ENCODE peak calls at places on chromosomes 1 and 21, in four cellular contexts. I is IMR-90, G is K562, Z is GM12878. C is an unnamed sample.

GRCh38 chr1:27257155-27257554 is 22.7 kb downstream of the WDTC1 start:
- DNase-seq in I (peak; percentile 44), G (no peak), Z (no peak), C (no peak)

GRCh38 chr1:230058619-230059018 is 8.4 kb upstream of the GALNT2 start:
- DNase-seq in I (no peak), G (no peak), Z (no peak), C (no peak)

GRCh38 chr1:241356519-241357365 is at the start of gene RGS7:
- DNase-seq in I (peak; percentile 41), G (no peak), Z (no peak), C (peak; percentile 60)

GRCh38 chr1:154213274-154213673 is 7.1 kb upstream of the CFAP141 start:
- DNase-seq in I (peak; percentile 86), G (no peak), Z (no peak), C (no peak)

GRCh38 chr1:1922782-1923680 is 4.0 kb upstream of the TMEM52 start:
- DNase-seq in I (no peak), G (peak; percentile 50), Z (no peak), C (no peak)

GRCh38 chr1:81547261-81547911 is 253.3 kb upstream of the ADGRL2 start:
- DNase-seq in I (no peak), G (no peak), Z (no peak), C (no peak)

GRCh38 chr1:21869620-21870121 is 57.6 kb downstream of the LDLRAD2 start:
- DNase-seq in I (peak; percentile 83), G (no peak), Z (no peak), C (peak; percentile 87)

GRCh38 chr1:154418062-154418897 is 13.1 kb downstream of the IL6R start:
- DNase-seq in I (no peak), G (no peak), Z (no peak), C (peak; percentile 47)

GRCh38 chr1:156664949-156665411 is 12.2 kb downstream of the NES start:
- DNase-seq in I (no peak), G (no peak), Z (no peak), C (no peak)

GRCh38 chr1:34984435-34985062 is 598 bp downstream of the TMEM35B start:
- DNase-seq in I (peak; percentile 33), G (peak; percentile 65), Z (no peak), C (peak; percentile 46)

GRCh38 chr1:200364831-200365230 is 45.0 kb downstream of the ZNF281 start:
- DNase-seq in I (peak; percentile 61), G (no peak), Z (no peak), C (no peak)

GRCh38 chr1:147167361-147167760 is 4.9 kb downstream of the PRKAB2 start:
- DNase-seq in I (peak; percentile 96), G (no peak), Z (no peak), C (no peak)

GRCh38 chr1:156661932-156662587 is 15.1 kb downstream of the NES start:
- DNase-seq in I (peak; percentile 60), G (no peak), Z (no peak), C (no peak)

GRCh38 chr1:240652554-240652953 is 40.6 kb upstream of the GREM2 start:
- DNase-seq in I (no peak), G (no peak), Z (no peak), C (no peak)

GRCh38 chr1:18565321-18565720 is 65.3 kb upstream of the PAX7 start:
- DNase-seq in I (no peak), G (no peak), Z (no peak), C (no peak)

GRCh38 chr1:194755241-194755953 is 1569.0 kb upstream of the B3GALT2 start:
- DNase-seq in I (peak; percentile 6), G (no peak), Z (no peak), C (no peak)

GRCh38 chr1:182193908-182194550 is 132.5 kb upstream of the ZNF648 start:
- DNase-seq in I (peak; percentile 31), G (no peak), Z (no peak), C (no peak)

GRCh38 chr1:231750818-231751623 is 124.4 kb downstream of the DISC1 start:
- DNase-seq in I (no peak), G (no peak), Z (no peak), C (no peak)

GRCh38 chr1:89986020-89986419 is 8.9 kb upstream of the ZNF326 start:
- DNase-seq in I (no peak), G (peak; percentile 32), Z (no peak), C (peak; percentile 23)

GRCh38 chr1:172662464-172663109 is 3.7 kb downstream of the FASLG start:
- DNase-seq in I (peak; percentile 86), G (no peak), Z (peak; percentile 55), C (peak; percentile 11)

GRCh38 chr1:9628541-9629444 is 22.7 kb upstream of the PIK3CD start:
- DNase-seq in I (no peak), G (no peak), Z (peak; percentile 72), C (no peak)

GRCh38 chr21:25964009-25964408 is 206.6 kb downstream of the APP start:
- DNase-seq in I (no peak), G (no peak), Z (no peak), C (peak; percentile 93)

GRCh38 chr1:116677474-116678062 is 10.0 kb upstream of the IGSF3 start:
- DNase-seq in I (no peak), G (no peak), Z (no peak), C (no peak)

GRCh38 chr1:24745711-24746582 is 700 bp downstream of the CLIC4 start:
- DNase-seq in I (peak; percentile 66), G (peak; percentile 69), Z (no peak), C (peak; percentile 66)

GRCh38 chr1:29243863-29244185 is 7.5 kb downstream of the PTPRU start:
- DNase-seq in I (peak; percentile 89), G (no peak), Z (no peak), C (no peak)

GRCh38 chr1:61124691-61125090 is 42.3 kb downstream of the NFIA start:
- DNase-seq in I (no peak), G (no peak), Z (no peak), C (no peak)
- TF ChIP-seq FOS in I (no peak), G (no peak), Z (no peak), C (no peak)

GRCh38 chr1:108010581-108010980 is 45.6 kb upstream of the VAV3 start:
- DNase-seq in I (no peak), G (no peak), Z (no peak), C (no peak)

GRCh38 chr1:108016451-108016920 is 51.5 kb upstream of the VAV3 start:
- DNase-seq in I (no peak), G (peak; percentile 58), Z (no peak), C (peak; percentile 13)

GRCh38 chr1:108009603-108010195 is 44.7 kb upstream of the VAV3 start:
- DNase-seq in I (peak; percentile 11), G (no peak), Z (no peak), C (no peak)

GRCh38 chr1:108011295-108011694 is 46.3 kb upstream of the VAV3 start:
- DNase-seq in I (no peak), G (no peak), Z (no peak), C (no peak)

GRCh38 chr1:108012553-108012952 is 47.6 kb upstream of the VAV3 start:
- DNase-seq in I (no peak), G (no peak), Z (no peak), C (no peak)
- H3K4me1 ChIP-seq in I (no peaks in the 10 kb centered on the region), G (no peaks in the 10 kb centered on the region), Z (peaks cover 9% of the 10 kb centered on the region), C (no peaks in the 10 kb centered on the region)

GRCh38 chr1:6043561-6043960 is 2.1 kb upstream of the KCNAB2 start:
- DNase-seq in I (no peak), G (no peak), Z (no peak), C (no peak)

GRCh38 chr1:6039031-6039430 is 6.7 kb upstream of the KCNAB2 start:
- DNase-seq in I (no peak), G (no peak), Z (no peak), C (no peak)

GRCh38 chr1:6040859-6041415 is 4.8 kb upstream of the KCNAB2 start:
- DNase-seq in I (no peak), G (no peak), Z (no peak), C (no peak)

GRCh38 chr1:6040444-6040843 is 5.2 kb upstream of the KCNAB2 start:
- DNase-seq in I (no peak), G (no peak), Z (no peak), C (no peak)

DNA sequence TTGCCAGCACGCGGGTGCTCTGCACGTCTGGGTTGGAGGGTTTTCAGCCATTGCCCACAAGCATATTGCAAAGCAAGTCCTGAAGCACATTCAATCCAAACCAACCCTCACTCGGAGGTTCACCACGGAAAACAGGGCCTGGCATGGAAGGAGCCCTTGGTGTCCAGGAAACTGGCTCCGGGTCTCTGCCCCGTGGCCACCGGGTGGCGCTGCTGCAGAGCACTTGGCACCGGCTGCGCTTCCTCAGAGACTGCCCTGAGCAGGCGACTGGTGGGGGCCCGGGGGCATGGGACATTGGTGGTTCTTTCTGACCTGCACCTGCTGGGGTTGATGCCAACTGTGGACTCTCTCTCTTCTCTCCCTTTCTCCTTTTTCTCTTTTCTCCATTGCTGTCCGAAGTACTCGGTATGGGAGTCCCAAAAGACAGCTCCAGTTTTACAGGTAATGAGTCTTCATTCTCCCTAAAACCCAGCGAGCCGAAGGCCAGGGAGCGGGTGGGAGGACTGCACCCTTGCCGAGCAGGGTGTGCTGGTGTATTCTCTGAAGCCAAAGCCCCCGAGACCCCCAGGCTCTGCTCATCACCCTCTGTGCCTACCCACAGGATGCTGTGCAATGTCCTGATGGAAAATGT is 4.1 kb upstream of the KCNAB2 start:
- DNase-seq in I (no peak), G (peak; percentile 83), Z (no peak), C (peak; percentile 29)
- TF ChIP-seq FOS in I (no peak), G (no peak), Z (no peak), C (no peak)

GRCh38 chr21:38384246-38384576 is 114.1 kb downstream of the ERG start:
- DNase-seq in I (no peak), G (no peak), Z (no peak), C (no peak)

GRCh38 chr21:38383411-38384245 is 114.6 kb downstream of the ERG start:
- DNase-seq in I (no peak), G (no peak), Z (no peak), C (no peak)

GRCh38 chr21:38379171-38379570 is 119.1 kb downstream of the ERG start:
- DNase-seq in I (no peak), G (no peak), Z (no peak), C (peak; percentile 39)

GRCh38 chr21:38377165-38378093 is 120.6 kb downstream of the KCNJ15 start:
- DNase-seq in I (no peak), G (no peak), Z (no peak), C (peak; percentile 59)

DNA sequence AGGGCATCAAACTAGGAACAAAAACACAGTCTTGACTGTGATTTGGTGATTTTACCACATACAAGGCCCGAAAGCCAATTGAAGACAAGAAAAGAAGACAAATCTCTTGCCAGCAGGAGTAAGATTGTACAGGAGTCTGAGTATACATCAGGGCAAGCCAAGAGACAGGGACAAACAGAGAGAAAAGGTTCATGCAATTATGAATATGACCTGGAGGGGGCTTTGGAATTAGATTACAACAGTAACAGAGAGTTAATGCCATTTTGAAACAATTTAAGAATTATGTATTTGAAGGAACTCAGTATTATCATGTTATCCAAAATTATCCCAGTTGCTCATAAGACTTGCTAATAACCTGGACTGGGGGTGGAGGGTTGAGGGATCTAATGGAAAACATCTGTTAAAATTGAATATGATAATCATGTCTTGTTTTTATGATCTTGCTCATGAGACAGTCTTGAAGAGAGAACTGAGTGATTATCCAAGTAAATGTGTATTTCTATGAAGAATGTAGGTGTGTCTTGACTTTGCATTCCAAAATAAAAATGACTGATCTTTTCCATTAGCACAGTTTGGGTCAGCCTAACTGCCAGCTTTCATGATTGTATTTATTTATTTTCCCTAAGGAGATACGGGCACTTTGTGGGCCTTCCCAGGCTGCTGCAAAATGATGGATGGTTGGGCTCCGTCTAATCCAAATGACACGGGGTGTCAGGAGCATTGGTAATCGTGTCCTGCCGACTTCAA is 117.7 kb downstream of the ERG start:
- DNase-seq in I (peak; percentile 8), G (no peak), Z (no peak), C (peak; percentile 48)
- H3K4me1 ChIP-seq in I (no peaks in the 10 kb centered on the region), G (no peaks in the 10 kb centered on the region), Z (no peaks in the 10 kb centered on the region), C (peaks cover 49% of the 10 kb centered on the region)